ENCODE peak calls at places on chromosomes 5 and 9, in seven cellular contexts. D is fibroblast of villous mesenchyme, X is cardiac muscle cell, F is glutamatergic neuron, M is WERI-Rb-1, A is lower lobe of right lung, H is A549. E is an unnamed sample.

GRCh38 chr5:180830253-180831138 is 27.9 kb upstream of the MGAT1 start:
- DNase-seq in D (no peak), M (peak), F (peak), H (peak), X (no peak), A (peak), E (peak)

GRCh38 chr9:68530618-68531017 is 10.1 kb downstream of the TMEM252 start:
- DNase-seq in D (peak), A (peak), X (peak), M (peak), H (no peak), F (peak), E (no peak)

GRCh38 chr9:108377382-108377781 is 478.4 kb downstream of the ACTL7B start:
- DNase-seq in F (no peak), A (no peak), H (no peak), D (no peak), M (no peak), X (no peak), E (no peak)

GRCh38 chr9:136088939-136089696 is 6.0 kb downstream of the NACC2 start:
- DNase-seq in F (peak), A (peak), D (peak), H (no peak), X (no peak), M (no peak), E (peak)

GRCh38 chr9:90842984-90843383 is 41.4 kb downstream of the SYK start:
- DNase-seq in A (no peak), X (no peak), F (no peak), D (no peak), M (no peak), H (no peak), E (no peak)

GRCh38 chr5:130871346-130872086 is 293.5 kb downstream of the HINT1 start:
- DNase-seq in D (peak), X (peak), M (peak), F (peak), A (no peak), H (peak), E (no peak)

GRCh38 chr5:76701298-76701697 is 14.6 kb upstream of the F2R start:
- DNase-seq in A (no peak), F (no peak), D (peak), M (no peak), X (no peak), H (no peak), E (no peak)

GRCh38 chr9:100057624-100058023 is 41.2 kb downstream of the ERP44 start:
- DNase-seq in H (no peak), X (no peak), D (no peak), M (no peak), A (no peak), F (no peak), E (no peak)

GRCh38 chr5:55597014-55597981 is 62.5 kb upstream of the PLPP1 start:
- DNase-seq in X (no peak), D (peak), H (no peak), F (no peak), A (no peak), M (no peak), E (no peak)

GRCh38 chr5:174229640-174230350 is 184.3 kb downstream of the NSG2 start:
- DNase-seq in H (no peak), M (no peak), X (no peak), A (no peak), D (peak), F (no peak), E (no peak)

GRCh38 chr5:95029569-95030366 is 255.1 kb downstream of the MCTP1 start:
- DNase-seq in H (no peak), X (no peak), M (no peak), D (no peak), A (no peak), F (no peak), E (no peak)

GRCh38 chr5:77882670-77883257 is 106.6 kb upstream of the TBCA start:
- DNase-seq in F (no peak), A (no peak), X (no peak), H (no peak), M (no peak), D (peak), E (no peak)

GRCh38 chr9:137114613-137115393 is at the start of gene DPP7:
- DNase-seq in A (peak), H (peak), M (no peak), F (peak), X (peak), D (peak), E (peak)

GRCh38 chr5:65050826-65051498 is 282.2 kb downstream of the CWC27 start:
- DNase-seq in X (no peak), F (no peak), A (no peak), D (no peak), H (no peak), M (no peak), E (no peak)

GRCh38 chr5:112142769-112143270 is 276.3 kb downstream of the EPB41L4A start:
- DNase-seq in F (no peak), H (no peak), X (no peak), A (peak), M (no peak), D (no peak), E (no peak)

GRCh38 chr9:130675396-130675795 is 11.0 kb downstream of the PRDM12 start:
- DNase-seq in X (no peak), M (no peak), H (no peak), D (no peak), A (no peak), F (no peak), E (no peak)

GRCh38 chr9:15552641-15553527 is at the start of gene CCDC171:
- DNase-seq in M (peak), F (peak), D (peak), A (peak), X (peak), H (peak), E (peak)

GRCh38 chr9:35313460-35313859 is 151.7 kb downstream of the UNC13B start:
- DNase-seq in D (no peak), M (no peak), F (no peak), A (no peak), H (no peak), X (no peak), E (no peak)

GRCh38 chr9:101791938-101792337 is 53.5 kb upstream of the GRIN3A start:
- DNase-seq in D (peak), F (peak), A (no peak), X (peak), H (peak), M (peak), E (no peak)

GRCh38 chr9:12554636-12555035 is 138.5 kb upstream of the TYRP1 start:
- DNase-seq in D (peak), X (no peak), M (peak), A (no peak), F (peak), H (no peak), E (no peak)
- TF ChIP-seq CTCF in D (peak), X (peak), M (peak), A (no peak), F (no peak), H (peak), E (no peak)

DNA sequence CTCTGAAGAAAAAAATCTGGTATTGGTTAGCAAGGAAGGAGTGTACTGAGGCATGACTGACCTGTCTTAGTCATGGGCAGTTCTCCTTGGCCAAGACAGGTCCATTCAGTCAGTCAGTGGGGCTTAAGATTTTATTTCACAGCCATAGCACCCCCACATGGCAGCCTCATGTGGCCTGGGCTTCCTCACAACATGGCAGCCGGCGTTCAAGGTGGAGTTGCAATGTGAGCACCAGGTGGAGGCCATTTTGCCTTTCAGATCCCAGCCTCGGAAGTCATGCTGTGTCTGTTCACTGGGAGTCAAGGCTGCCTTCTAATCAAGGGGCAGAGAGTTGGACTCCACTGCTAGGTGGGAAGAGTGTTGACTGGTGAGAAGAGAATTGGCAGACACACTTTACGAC is 10.3 kb upstream of the CARD19 start:
- DNase-seq in D (no peak), A (peak), H (no peak), F (no peak), M (no peak), X (no peak), E (no peak)
- TF ChIP-seq CTCF in D (no peak), A (no peak), H (no peak), F (no peak), M (no peak), X (no peak), E (no peak)

GRCh38 chr5:16178745-16179372 is 732 bp downstream of the MARCHF11 start:
- DNase-seq in H (no peak), D (peak), F (peak), A (peak), X (peak), M (peak), E (no peak)
- TF ChIP-seq CTCF in H (no peak), D (no peak), F (no peak), A (no peak), X (no peak), M (peak), E (no peak)

GRCh38 chr9:96437454-96437853 is 12.5 kb upstream of the HABP4 start:
- DNase-seq in F (no peak), M (no peak), A (no peak), D (no peak), X (no peak), H (no peak), E (no peak)

GRCh38 chr9:96436456-96437126 is 13.4 kb upstream of the HABP4 start:
- DNase-seq in A (no peak), H (no peak), M (no peak), X (no peak), D (no peak), F (no peak), E (no peak)

GRCh38 chr9:96442491-96442890 is 7.5 kb upstream of the HABP4 start:
- DNase-seq in M (no peak), A (no peak), D (no peak), X (no peak), F (no peak), H (no peak), E (no peak)

GRCh38 chr9:96440671-96441199 is 9.2 kb upstream of the HABP4 start:
- DNase-seq in M (no peak), H (no peak), F (no peak), A (no peak), D (no peak), X (no peak), E (no peak)

DNA sequence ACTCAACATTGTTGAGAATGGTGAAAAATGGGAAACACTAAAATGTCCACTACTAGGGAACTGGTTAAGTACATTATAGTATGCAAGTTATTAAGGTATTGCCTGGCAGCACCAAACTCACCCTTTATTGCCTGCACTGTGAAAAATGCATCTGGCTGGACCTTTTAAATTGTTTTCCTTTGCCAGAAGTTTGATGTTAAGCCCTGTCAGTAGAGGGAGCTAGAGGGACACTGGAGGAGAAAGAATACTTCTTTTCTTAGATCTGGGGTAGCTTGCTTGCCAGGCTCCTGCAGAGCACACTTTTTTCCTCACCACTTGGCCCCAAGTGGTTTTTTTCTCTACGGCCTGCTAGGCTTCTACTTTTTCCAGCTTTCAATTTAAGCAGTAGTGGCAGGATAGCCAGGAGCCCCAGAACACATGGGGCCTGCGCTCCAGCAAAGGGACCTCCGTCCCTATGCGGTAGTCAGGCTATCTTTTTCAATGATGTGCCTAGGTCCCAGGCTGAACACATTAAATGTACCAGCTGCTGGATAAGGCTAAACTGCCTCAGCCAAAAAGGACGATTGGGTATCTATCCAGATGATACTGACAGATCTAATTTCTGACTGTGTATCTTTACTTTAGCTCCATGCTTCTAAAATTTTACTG is 8.0 kb upstream of the HABP4 start:
- DNase-seq in F (no peak), H (no peak), D (peak), X (peak), M (peak), A (no peak), E (no peak)
- TF ChIP-seq CTCF in F (peak), H (peak), D (peak), X (peak), M (peak), A (peak), E (peak)

GRCh38 chr9:132166599-132166998 is 4.7 kb downstream of the NTNG2 start:
- DNase-seq in X (no peak), A (no peak), H (peak), F (no peak), M (peak), D (no peak), E (no peak)
- TF ChIP-seq CTCF in X (peak), A (no peak), H (peak), F (peak), M (peak), D (peak), E (peak)

GRCh38 chr5:136636001-136636400 is 270.7 kb upstream of the TRPC7 start:
- DNase-seq in F (no peak), X (no peak), D (no peak), A (no peak), M (no peak), H (no peak), E (no peak)

GRCh38 chr5:136639616-136640015 is 274.3 kb upstream of the TRPC7 start:
- DNase-seq in A (no peak), X (no peak), D (no peak), M (no peak), H (no peak), F (no peak), E (no peak)

GRCh38 chr5:136642976-136643375 is 277.6 kb upstream of the TRPC7 start:
- DNase-seq in D (no peak), F (no peak), H (no peak), M (no peak), A (no peak), X (no peak), E (no peak)

DNA sequence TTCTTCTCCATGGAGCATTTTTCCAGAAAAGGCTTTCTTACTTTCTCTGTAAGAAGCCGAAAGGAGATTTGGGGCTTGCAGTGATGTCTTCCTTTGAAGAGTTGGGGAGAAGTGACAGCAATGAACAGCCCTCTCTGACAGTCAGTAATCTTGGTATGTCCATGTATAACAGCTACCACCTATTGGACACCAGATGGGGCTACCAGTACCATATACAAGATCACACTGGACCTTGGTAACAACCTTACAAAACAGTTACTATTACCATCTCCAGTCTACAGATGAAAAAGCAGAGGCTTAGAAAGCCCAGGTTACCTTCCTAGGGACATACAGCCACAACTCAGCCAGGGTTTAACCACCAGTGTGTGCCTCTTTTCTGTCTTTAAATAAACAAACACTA is 272.7 kb upstream of the TRPC7 start:
- DNase-seq in M (no peak), D (peak), H (no peak), F (no peak), A (no peak), X (no peak), E (no peak)
- TF ChIP-seq CTCF in M (peak), D (peak), H (no peak), F (no peak), A (no peak), X (no peak), E (no peak)